ENCODE peak calls at places on chromosomes 5 and 9, in nine cellular contexts. F is hepatocyte; P is kidney epithelial cell; K is pancreas; Q is tibial artery; A is neural progenitor cell; L is uterus; H is lower lobe of right lung; N is CD8-positive, alpha-beta T cell. W is an unnamed sample. For H3K27me3, the result is how much of the 10 kb centered on the place peaks cover.

GRCh38 chr9:18668944-18669343 is 195.0 kb downstream of the ADAMTSL1 start:
- DNase-seq in P (no peak), L (no peak), K (no peak), N (no peak), H (no peak), A (no peak), F (no peak), Q (no peak), W (no peak)

GRCh38 chr5:136028782-136029742 is at the start of gene TGFBI:
- DNase-seq in K (peak), Q (peak), H (peak), F (peak), L (peak), P (no peak), N (peak), A (peak), W (peak)

GRCh38 chr5:31270396-31270795 is 76.9 kb downstream of the CDH6 start:
- DNase-seq in F (peak), Q (no peak), H (no peak), N (no peak), P (no peak), L (no peak), K (no peak), A (peak), W (no peak)

GRCh38 chr9:17272510-17272909 is 137.7 kb downstream of the CNTLN start:
- DNase-seq in H (no peak), A (no peak), Q (no peak), K (no peak), P (no peak), F (no peak), N (no peak), L (no peak), W (no peak)

GRCh38 chr5:135719428-135720063 is 114.9 kb upstream of the SLC25A48 start:
- DNase-seq in P (no peak), A (no peak), N (no peak), K (no peak), H (no peak), F (no peak), Q (no peak), L (no peak), W (no peak)

GRCh38 chr5:81165493-81166119 is 67.5 kb upstream of the CKMT2 start:
- DNase-seq in K (peak), F (peak), N (peak), H (peak), A (peak), Q (no peak), L (peak), P (peak), W (peak)

GRCh38 chr9:88590558-88591146 is 55.7 kb downstream of the NXNL2 start:
- DNase-seq in P (no peak), Q (no peak), H (no peak), K (no peak), F (no peak), A (peak), L (no peak), N (no peak), W (peak)

GRCh38 chr9:95595780-95596179 is 79.0 kb upstream of the PTCH1 start:
- DNase-seq in N (no peak), A (no peak), P (no peak), L (no peak), K (no peak), Q (no peak), F (no peak), H (no peak), W (no peak)

GRCh38 chr5:170109059-170110031 is 3.6 kb downstream of the FOXI1 start:
- DNase-seq in N (no peak), A (no peak), H (no peak), P (no peak), L (no peak), K (no peak), F (no peak), Q (no peak), W (no peak)

GRCh38 chr5:180467028-180467427 is 27.2 kb upstream of the CNOT6 start:
- DNase-seq in F (peak), P (no peak), K (no peak), H (peak), A (no peak), N (no peak), Q (no peak), L (no peak), W (no peak)

GRCh38 chr9:2559212-2560152 is 62.1 kb upstream of the VLDLR start:
- DNase-seq in K (peak), L (peak), H (peak), N (no peak), P (peak), A (no peak), Q (peak), F (peak), W (no peak)

GRCh38 chr5:126023894-126024575 is 399.2 kb upstream of the GRAMD2B start:
- DNase-seq in L (no peak), H (no peak), Q (no peak), N (no peak), K (no peak), A (no peak), P (no peak), F (no peak), W (no peak)

GRCh38 chr5:150209020-150209635 is 19.3 kb downstream of the SLC6A7 start:
- DNase-seq in L (no peak), A (peak), H (peak), P (peak), K (no peak), Q (peak), F (no peak), N (peak), W (no peak)

GRCh38 chr5:96924016-96924443 is 11.8 kb upstream of the LNPEP start:
- DNase-seq in K (no peak), H (no peak), Q (no peak), A (no peak), F (peak), P (no peak), L (no peak), N (peak), W (no peak)

GRCh38 chr9:1536522-1537170 is 478.5 kb upstream of the SMARCA2 start:
- DNase-seq in Q (no peak), A (no peak), H (no peak), K (no peak), L (no peak), F (no peak), P (no peak), N (no peak), W (no peak)

GRCh38 chr5:149079883-149080282 is 17.0 kb upstream of the SH3TC2 start:
- DNase-seq in F (no peak), Q (no peak), H (no peak), L (no peak), P (no peak), K (no peak), N (no peak), A (no peak), W (no peak)

GRCh38 chr9:33044677-33045282 is 19.7 kb downstream of the DNAJA1 start:
- DNase-seq in H (no peak), A (peak), N (no peak), L (no peak), F (peak), P (no peak), Q (no peak), K (peak), W (peak)

GRCh38 chr5:76256116-76256889 is 146.8 kb upstream of the IQGAP2 start:
- DNase-seq in F (peak), P (peak), H (no peak), A (peak), L (no peak), Q (no peak), K (peak), N (peak), W (peak)

GRCh38 chr5:143716856-143717255 is 95.1 kb upstream of the HMHB1 start:
- DNase-seq in A (no peak), L (no peak), Q (no peak), P (no peak), K (no peak), H (no peak), N (no peak), F (no peak), W (no peak)

GRCh38 chr5:40410939-40411635 is 268.6 kb upstream of the PTGER4 start:
- DNase-seq in N (no peak), L (no peak), F (no peak), A (no peak), H (no peak), Q (no peak), K (no peak), P (no peak), W (no peak)

GRCh38 chr5:1743769-1744085 is 55.9 kb downstream of the MRPL36 start:
- DNase-seq in A (no peak), L (no peak), F (no peak), P (no peak), N (no peak), Q (peak), H (no peak), K (no peak), W (peak)

GRCh38 chr9:112037281-112038016 is 137.6 kb downstream of the SUSD1 start:
- DNase-seq in P (no peak), Q (no peak), H (no peak), A (peak), F (no peak), L (no peak), K (no peak), N (peak), W (no peak)

GRCh38 chr9:112753725-112754124 is 3.2 kb downstream of the SNX30 start:
- DNase-seq in Q (no peak), H (no peak), A (no peak), L (peak), F (peak), P (no peak), N (no peak), K (no peak), W (no peak)

GRCh38 chr5:146662229-146662628 is 146.2 kb upstream of the GPR151 start:
- DNase-seq in K (no peak), Q (no peak), A (no peak), P (no peak), N (peak), L (no peak), H (no peak), F (no peak), W (peak)

GRCh38 chr5:166724284-166724683 is 1567.2 kb upstream of the WWC1 start:
- DNase-seq in N (no peak), H (no peak), F (peak), L (no peak), K (no peak), Q (no peak), A (no peak), P (no peak), W (no peak)

GRCh38 chr5:181261320-181262085 is 560 bp upstream of the TRIM52 start:
- DNase-seq in K (peak), A (peak), H (peak), Q (peak), P (no peak), N (peak), F (peak), L (peak), W (peak)

GRCh38 chr9:136787690-136788400 is 3.3 kb upstream of the TMEM141 start:
- DNase-seq in N (peak), A (peak), Q (no peak), P (no peak), L (peak), F (peak), K (peak), H (peak), W (peak)
- TF ChIP-seq CTCF in N (peak), A (peak), Q (peak), P (peak), L (peak), F (peak), K (peak), H (peak), W (peak)

GRCh38 chr5:175680020-175680419 is 22.1 kb downstream of the HRH2 start:
- DNase-seq in A (no peak), Q (no peak), L (no peak), F (no peak), N (no peak), H (no peak), K (no peak), P (no peak), W (no peak)

GRCh38 chr5:175681975-175682354 is 24.1 kb downstream of the HRH2 start:
- DNase-seq in L (no peak), Q (no peak), N (no peak), F (no peak), A (no peak), H (no peak), P (no peak), K (no peak), W (no peak)

GRCh38 chr5:175682664-175683063 is 24.8 kb downstream of the HRH2 start:
- DNase-seq in K (no peak), A (no peak), F (no peak), L (no peak), Q (no peak), H (no peak), N (no peak), P (no peak), W (no peak)

GRCh38 chr5:175681045-175681974 is 23.4 kb downstream of the HRH2 start:
- DNase-seq in F (no peak), K (no peak), A (no peak), P (no peak), H (no peak), L (no peak), Q (peak), N (no peak), W (peak)

DNA sequence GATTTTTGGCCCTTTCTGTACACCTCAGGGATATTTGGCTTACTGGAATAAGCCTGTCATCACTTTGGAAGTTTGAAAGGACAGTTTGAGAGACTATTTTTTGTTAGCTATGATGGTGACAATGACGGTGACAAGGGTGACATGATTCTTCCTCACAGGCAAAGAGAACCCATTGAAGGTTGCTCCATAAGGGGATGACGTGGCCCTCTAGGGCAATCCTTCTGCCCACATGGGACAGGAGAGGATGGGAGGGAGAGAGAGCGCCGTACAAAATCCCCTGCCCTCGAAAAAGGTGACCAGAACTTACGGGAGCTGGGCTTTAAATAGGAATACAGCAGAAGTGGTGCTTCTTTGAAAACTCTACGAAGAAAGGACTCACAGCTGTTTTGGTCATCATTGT is 22.6 kb downstream of the HRH2 start:
- DNase-seq in P (no peak), L (no peak), K (no peak), N (no peak), Q (no peak), A (no peak), H (no peak), F (no peak), W (no peak)
- H3K4me3 ChIP-seq in P (no peak), L (no peak), K (no peak), N (no peak), Q (no peak), A (no peak), H (no peak), F (no peak), W (no peak)

GRCh38 chr9:132997591-132997990 is 19.1 kb downstream of the GFI1B start:
- DNase-seq in L (no peak), K (no peak), P (peak), F (peak), N (no peak), A (no peak), Q (no peak), H (no peak), W (no peak)
- H3K27me3 ChIP-seq in L (under half), K (under half), P (under half), F (under half), N (under half), A (under half), Q (under half), H (half or more), W (under half)

GRCh38 chr9:123955637-123956036 is 25.7 kb upstream of the DENND1A start:
- DNase-seq in A (no peak), N (no peak), P (no peak), F (no peak), L (no peak), H (no peak), K (no peak), Q (no peak), W (no peak)
- TF ChIP-seq CTCF in A (no peak), N (no peak), P (no peak), F (no peak), L (no peak), H (no peak), K (no peak), Q (no peak), W (no peak)

DNA sequence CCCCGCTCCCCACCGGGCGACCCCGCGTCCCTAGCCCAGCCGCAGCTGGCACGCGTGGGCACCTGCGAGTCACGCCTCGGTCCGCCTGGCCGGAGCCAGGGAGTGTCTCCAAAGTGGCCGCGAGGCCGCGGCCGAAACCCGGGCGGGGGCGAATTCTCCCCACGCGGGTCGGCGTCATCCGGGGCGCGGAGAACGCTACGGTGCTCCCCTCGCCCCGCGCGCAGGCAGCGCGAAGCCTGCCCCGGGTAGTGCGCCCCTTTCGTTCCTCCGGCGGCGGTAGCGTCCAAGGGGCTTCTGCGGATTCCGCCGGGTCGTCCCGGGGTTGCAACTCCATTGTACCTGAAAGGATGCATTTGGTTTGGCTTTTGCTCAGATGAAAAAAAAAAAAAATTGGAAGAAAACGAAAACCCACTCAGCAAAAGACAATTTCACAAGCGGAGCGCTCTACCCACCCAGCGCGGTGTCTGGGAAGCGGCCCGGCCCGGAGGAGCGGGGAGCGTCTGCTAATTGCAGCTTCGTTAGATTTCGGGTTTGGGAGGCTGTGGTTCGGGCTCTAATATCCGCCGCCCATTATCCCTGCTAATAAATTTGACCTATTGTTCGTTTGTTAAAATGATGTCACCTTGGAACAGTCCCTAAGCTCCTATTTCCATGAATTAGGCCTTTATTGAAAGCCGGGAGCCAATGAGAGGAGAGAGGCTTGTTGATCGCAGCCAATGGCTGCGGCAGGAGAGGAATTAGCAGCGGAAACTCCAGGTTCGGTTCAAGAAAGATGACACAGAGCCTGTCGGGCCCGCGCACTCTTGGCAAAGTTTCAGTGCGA is at the start of gene TLX3:
- DNase-seq in L (no peak), A (peak), P (no peak), F (no peak), K (no peak), H (no peak), N (no peak), Q (no peak), W (no peak)
- H3K4me3 ChIP-seq in L (no peak), A (peak), P (no peak), F (no peak), K (no peak), H (no peak), N (no peak), Q (no peak), W (no peak)

GRCh38 chr9:135255033-135255842 is 167.8 kb downstream of the OLFM1 start:
- DNase-seq in L (no peak), F (no peak), P (no peak), K (no peak), A (no peak), H (peak), N (no peak), Q (no peak), W (no peak)

GRCh38 chr9:135254176-135255032 is 166.9 kb downstream of the OLFM1 start:
- DNase-seq in K (no peak), H (peak), A (no peak), N (no peak), P (no peak), F (no peak), L (no peak), Q (no peak), W (no peak)

GRCh38 chr9:135251996-135252760 is 164.7 kb downstream of the OLFM1 start:
- DNase-seq in N (no peak), P (no peak), H (peak), L (no peak), F (no peak), Q (no peak), A (no peak), K (no peak), W (no peak)

GRCh38 chr9:135252980-135253304 is 165.5 kb downstream of the OLFM1 start:
- DNase-seq in A (peak), P (no peak), L (no peak), H (no peak), Q (no peak), K (no peak), F (no peak), N (no peak), W (no peak)

GRCh38 chr9:135253305-135254004 is 166.0 kb downstream of the OLFM1 start:
- DNase-seq in P (no peak), K (no peak), F (peak), N (no peak), Q (no peak), A (peak), H (peak), L (no peak), W (no peak)
- H3K27me3 ChIP-seq in P (under half), K (under half), F (under half), N (under half), Q (under half), A (under half), H (under half), L (under half), W (under half)